ENCODE peak calls at places on chromosomes 2 and 18, in eight cellular contexts. W is iPS DF 19.7; J is psoas muscle; P is mesendoderm; Q is activated CD4-positive, alpha-beta memory T cell treated with anti-CD3 and anti-CD28 coated beads, Interleukin-2, amount 10 ng/mL, durations not matched to agents 7 days and 5 days; R is amniotic stem cell; D is GM23248; M is ecto neural progenitor cell. G is an unnamed sample.

GRCh38 chr2:113058998-113059960 is at the start of gene IL36RN:
- DNase-seq in W (no peak), J (no peak), P (no peak), Q (no peak), R (no peak), D (no peak), M (peak), G (no peak)

GRCh38 chr2:157777425-157777824 is 98.7 kb downstream of the ACVR1 start:
- DNase-seq in W (no peak), J (peak), P (peak), Q (peak), R (no peak), D (peak), M (no peak), G (no peak)

GRCh38 chr2:86204458-86204857 is 5.2 kb downstream of the MRPL35 start:
- DNase-seq in W (no peak), J (no peak), P (no peak), Q (no peak), R (no peak), D (no peak), M (no peak), G (no peak)

GRCh38 chr18:22552254-22552653 is 134.5 kb upstream of the CTAGE1 start:
- DNase-seq in W (no peak), J (no peak), P (no peak), Q (no peak), R (no peak), D (peak), M (no peak), G (no peak)

GRCh38 chr2:129861666-129862288 is 117.7 kb upstream of the RAB6C start:
- DNase-seq in W (no peak), J (no peak), P (no peak), Q (no peak), R (no peak), D (no peak), M (no peak), G (no peak)

GRCh38 chr2:13585732-13586131 is 869.0 kb downstream of the TRIB2 start:
- DNase-seq in W (no peak), J (no peak), P (no peak), Q (no peak), R (no peak), D (no peak), M (no peak), G (no peak)

GRCh38 chr2:8524823-8525222 is 157.0 kb upstream of the ID2 start:
- DNase-seq in W (no peak), J (no peak), P (no peak), Q (no peak), R (no peak), D (no peak), M (no peak), G (no peak)

GRCh38 chr18:75896865-75897264 is 469.4 kb upstream of the SMIM21 start:
- DNase-seq in W (no peak), J (no peak), P (peak), Q (no peak), R (no peak), D (no peak), M (no peak), G (no peak)

GRCh38 chr18:48729421-48729820 is 190.6 kb downstream of the CTIF start:
- DNase-seq in W (no peak), J (no peak), P (peak), Q (no peak), R (no peak), D (no peak), M (no peak), G (no peak)

GRCh38 chr2:84038866-84039265 is 420.2 kb downstream of the SUCLG1 start:
- DNase-seq in W (no peak), J (no peak), P (peak), Q (no peak), R (no peak), D (no peak), M (no peak), G (no peak)

G was measured in T1000.